ENCODE peak calls at places on chromosomes 7 and 10, in four cellular contexts. One of them, this sample, is unnamed.

GRCh38 chr10:43217563-43218205 is 49.2 kb downstream of the RASGEF1A start:
- DNase-seq in A549: no peak
- DNase-seq in transverse colon: no peak
- DNase-seq in osteoblast: no peak
- DNase-seq in this sample: no peak

GRCh38 chr10:4704034-4704545 is 121.9 kb upstream of the AKR1E2 start:
- DNase-seq in A549: peak; percentile 18
- DNase-seq in transverse colon: peak; percentile 17
- DNase-seq in osteoblast: peak; percentile 92
- DNase-seq in this sample: no peak

GRCh38 chr7:80640841-80641240 is 2.4 kb downstream of the CD36 start:
- DNase-seq in A549: no peak
- DNase-seq in transverse colon: no peak
- DNase-seq in osteoblast: no peak
- DNase-seq in this sample: no peak

GRCh38 chr10:24439935-24440334 is 231.0 kb downstream of the KIAA1217 start:
- DNase-seq in A549: no peak
- DNase-seq in transverse colon: no peak
- DNase-seq in osteoblast: no peak
- DNase-seq in this sample: no peak

GRCh38 chr7:50422858-50423257 is 27.3 kb downstream of the FIGNL1 start:
- DNase-seq in A549: no peak
- DNase-seq in transverse colon: no peak
- DNase-seq in osteoblast: no peak
- DNase-seq in this sample: no peak

GRCh38 chr10:48927198-48927597 is 12.4 kb downstream of the LRRC18 start:
- DNase-seq in A549: no peak
- DNase-seq in transverse colon: no peak
- DNase-seq in osteoblast: no peak
- DNase-seq in this sample: no peak

GRCh38 chr10:119761106-119761505 is 35.3 kb downstream of the INPP5F start:
- DNase-seq in A549: no peak
- DNase-seq in transverse colon: no peak
- DNase-seq in osteoblast: no peak
- DNase-seq in this sample: no peak

GRCh38 chr7:114083714-114084113 is 164.9 kb upstream of the PPP1R3A start:
- DNase-seq in A549: peak; percentile 6
- DNase-seq in transverse colon: no peak
- DNase-seq in osteoblast: no peak
- DNase-seq in this sample: no peak

GRCh38 chr7:152523916-152524315 is 88.1 kb upstream of the KMT2C start:
- DNase-seq in A549: no peak
- DNase-seq in transverse colon: no peak
- DNase-seq in osteoblast: peak; percentile 63
- DNase-seq in this sample: no peak

GRCh38 chr10:78787095-78787494 is 281.7 kb upstream of the ZMIZ1 start:
- DNase-seq in A549: no peak
- DNase-seq in transverse colon: no peak
- DNase-seq in osteoblast: no peak
- DNase-seq in this sample: no peak

GRCh38 chr10:94123253-94123995 is 129.7 kb downstream of the PLCE1 start:
- DNase-seq in A549: peak; percentile 70
- DNase-seq in transverse colon: no peak
- DNase-seq in osteoblast: peak; percentile 72
- DNase-seq in this sample: no peak

GRCh38 chr7:157347217-157347904 is 10.6 kb downstream of the DNAJB6 start:
- DNase-seq in A549: no peak
- DNase-seq in transverse colon: peak; percentile 21
- DNase-seq in osteoblast: peak; percentile 90
- DNase-seq in this sample: no peak

GRCh38 chr10:93152136-93152535 is 78.4 kb downstream of the CYP26A1 start:
- DNase-seq in A549: no peak
- DNase-seq in transverse colon: no peak
- DNase-seq in osteoblast: peak; percentile 85
- DNase-seq in this sample: no peak

GRCh38 chr7:95441042-95441823 is 6.4 kb upstream of the PON2 start:
- DNase-seq in A549: peak; percentile 93
- DNase-seq in transverse colon: no peak
- DNase-seq in osteoblast: no peak
- DNase-seq in this sample: no peak

GRCh38 chr10:121327727-121328126 is 270.5 kb downstream of the FGFR2 start:
- DNase-seq in A549: no peak
- DNase-seq in transverse colon: no peak
- DNase-seq in osteoblast: peak; percentile 38
- DNase-seq in this sample: no peak

GRCh38 chr10:121324678-121325213 is 273.5 kb downstream of the FGFR2 start:
- DNase-seq in A549: peak; percentile 23
- DNase-seq in transverse colon: peak; percentile 28
- DNase-seq in osteoblast: no peak
- DNase-seq in this sample: peak; percentile 19

GRCh38 chr10:121325490-121326231 is 272.6 kb downstream of the FGFR2 start:
- DNase-seq in A549: peak; percentile 26
- DNase-seq in transverse colon: no peak
- DNase-seq in osteoblast: no peak
- DNase-seq in this sample: no peak

GRCh38 chr10:121323448-121323847 is 274.8 kb downstream of the FGFR2 start:
- DNase-seq in A549: no peak
- DNase-seq in transverse colon: no peak
- DNase-seq in osteoblast: no peak
- DNase-seq in this sample: no peak

DNA sequence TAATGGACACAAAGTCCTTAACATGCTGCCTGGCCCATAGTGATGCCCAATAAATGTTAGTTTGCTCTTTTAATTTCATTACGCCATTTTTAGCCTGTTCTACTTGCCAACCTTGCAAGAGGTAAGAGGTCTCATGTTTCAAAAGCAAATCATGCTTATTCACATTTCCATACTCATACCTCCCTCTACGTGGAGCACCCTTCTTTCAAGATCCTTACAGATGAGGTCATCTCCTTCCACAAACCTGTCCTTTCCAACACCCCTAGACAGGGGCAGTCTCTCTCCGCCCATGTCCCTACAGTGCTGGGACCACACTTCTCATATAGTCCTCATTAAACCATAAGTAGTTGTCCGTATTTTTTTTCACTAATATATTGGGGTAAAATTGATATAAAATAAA is 271.3 kb downstream of the FGFR2 start:
- DNase-seq in A549: no peak
- DNase-seq in transverse colon: no peak
- DNase-seq in osteoblast: no peak
- DNase-seq in this sample: no peak
- H3K4me1 ChIP-seq in A549: peaks cover 18% of the 10 kb centered on the region
- H3K4me1 ChIP-seq in transverse colon: no peaks in the 10 kb centered on the region
- H3K4me1 ChIP-seq in osteoblast: no peaks in the 10 kb centered on the region
- H3K4me1 ChIP-seq in this sample: no peaks in the 10 kb centered on the region

GRCh38 chr7:135761751-135762488 is 13.3 kb upstream of the FAM180A start:
- DNase-seq in A549: no peak
- DNase-seq in transverse colon: no peak
- DNase-seq in osteoblast: peak; percentile 84
- DNase-seq in this sample: no peak
- H3K27ac ChIP-seq in A549: no peak overlapping the region
- H3K27ac ChIP-seq in transverse colon: peak overlapping the region; percentile 8
- H3K27ac ChIP-seq in osteoblast: peak overlapping the region; percentile 94
- H3K27ac ChIP-seq in this sample: no peak overlapping the region

GRCh38 chr7:44882899-44883298 is 2.4 kb downstream of the PURB start:
- DNase-seq in A549: no peak
- DNase-seq in transverse colon: no peak
- DNase-seq in osteoblast: no peak
- DNase-seq in this sample: no peak

GRCh38 chr7:44883961-44884360 is 1.4 kb downstream of the PURB start:
- DNase-seq in A549: no peak
- DNase-seq in transverse colon: no peak
- DNase-seq in osteoblast: no peak
- DNase-seq in this sample: no peak

GRCh38 chr7:44881066-44881600 is 4.2 kb downstream of the PURB start:
- DNase-seq in A549: no peak
- DNase-seq in transverse colon: no peak
- DNase-seq in osteoblast: no peak
- DNase-seq in this sample: no peak

GRCh38 chr7:44881610-44882009 is 3.7 kb downstream of the PURB start:
- DNase-seq in A549: no peak
- DNase-seq in transverse colon: no peak
- DNase-seq in osteoblast: no peak
- DNase-seq in this sample: no peak

GRCh38 chr7:44880317-44881018 is 4.9 kb downstream of the PURB start:
- DNase-seq in A549: no peak
- DNase-seq in transverse colon: no peak
- DNase-seq in osteoblast: no peak
- DNase-seq in this sample: no peak
- H3K4me1 ChIP-seq in A549: peaks cover 43% of the 10 kb centered on the region
- H3K4me1 ChIP-seq in transverse colon: peaks cover 22% of the 10 kb centered on the region
- H3K4me1 ChIP-seq in osteoblast: peaks cover 39% of the 10 kb centered on the region
- H3K4me1 ChIP-seq in this sample: peaks cover 24% of the 10 kb centered on the region

DNA sequence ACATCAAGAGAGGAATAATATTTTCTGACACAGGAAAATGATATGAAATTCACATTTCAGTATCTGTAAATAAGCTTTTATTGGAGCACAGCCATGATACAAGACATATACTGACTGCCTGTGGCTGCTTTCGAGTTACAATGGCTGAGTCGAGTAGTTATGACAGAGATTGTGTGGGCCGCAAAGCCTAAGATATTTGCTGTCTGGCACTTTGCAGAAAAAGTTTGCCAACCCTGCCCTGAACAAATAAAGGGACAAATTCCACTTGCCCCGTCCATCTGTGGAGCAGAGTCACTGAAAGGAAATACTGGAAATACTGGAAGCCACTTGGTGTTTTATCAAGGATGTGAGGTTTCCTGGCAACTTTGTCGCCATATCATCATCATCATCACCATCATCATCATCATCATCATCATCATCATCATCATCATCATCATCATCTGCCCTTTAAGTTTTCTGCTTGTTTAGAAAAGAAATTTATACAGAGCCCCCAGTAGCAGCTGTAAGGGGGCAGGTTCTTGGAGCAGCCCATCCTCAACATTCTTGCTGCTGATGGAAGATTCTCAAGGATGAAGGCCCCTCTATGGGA is 85.8 kb downstream of the TCF7L2 start:
- DNase-seq in A549: no peak
- DNase-seq in transverse colon: peak; percentile 31
- DNase-seq in osteoblast: no peak
- DNase-seq in this sample: no peak
- H3K27ac ChIP-seq in A549: peak overlapping the region; percentile 55
- H3K27ac ChIP-seq in transverse colon: peak overlapping the region; percentile 51
- H3K27ac ChIP-seq in osteoblast: no peak overlapping the region
- H3K27ac ChIP-seq in this sample: no peak overlapping the region